ENCODE peak calls at places on chromosomes 6 and 20, in seven cellular contexts. One of them, this sample, is unnamed.
A peak's percentile ranks its signal among the peaks of the same experiment; 100 is the strongest.

GRCh38 chr20:1308702-1309095 is 20.2 kb downstream of the SDCBP2 start:
- DNase-seq in GM23338: no peak
- DNase-seq in RWPE2: no peak
- DNase-seq in cardiac fibroblast: no peak
- DNase-seq in HL-60: no peak
- DNase-seq in CD8-positive, alpha-beta T cell: no peak
- DNase-seq in transverse colon: no peak
- DNase-seq in this sample: no peak

GRCh38 chr6:4133941-4134838 is 1.2 kb downstream of the ECI2 start:
- DNase-seq in GM23338: peak; percentile 55
- DNase-seq in RWPE2: no peak
- DNase-seq in cardiac fibroblast: peak; percentile 18
- DNase-seq in HL-60: peak; percentile 18
- DNase-seq in CD8-positive, alpha-beta T cell: peak; percentile 22
- DNase-seq in transverse colon: peak; percentile 29
- DNase-seq in this sample: no peak

GRCh38 chr20:36579996-36580545 is 6.7 kb downstream of the TGIF2 start:
- DNase-seq in GM23338: no peak
- DNase-seq in RWPE2: no peak
- DNase-seq in cardiac fibroblast: peak; percentile 18
- DNase-seq in HL-60: no peak
- DNase-seq in CD8-positive, alpha-beta T cell: no peak
- DNase-seq in transverse colon: no peak
- DNase-seq in this sample: peak; percentile 15

GRCh38 chr20:642398-643174 is 10.4 kb downstream of the SRXN1 start:
- DNase-seq in GM23338: peak; percentile 75
- DNase-seq in RWPE2: no peak
- DNase-seq in cardiac fibroblast: no peak
- DNase-seq in HL-60: no peak
- DNase-seq in CD8-positive, alpha-beta T cell: no peak
- DNase-seq in transverse colon: no peak
- DNase-seq in this sample: no peak

GRCh38 chr20:19382371-19382770 is 169.9 kb downstream of the SLC24A3 start:
- DNase-seq in GM23338: no peak
- DNase-seq in RWPE2: no peak
- DNase-seq in cardiac fibroblast: no peak
- DNase-seq in HL-60: no peak
- DNase-seq in CD8-positive, alpha-beta T cell: no peak
- DNase-seq in transverse colon: no peak
- DNase-seq in this sample: no peak

GRCh38 chr6:7628479-7628878 is 38.5 kb downstream of the SNRNP48 start:
- DNase-seq in GM23338: no peak
- DNase-seq in RWPE2: no peak
- DNase-seq in cardiac fibroblast: peak; percentile 78
- DNase-seq in HL-60: no peak
- DNase-seq in CD8-positive, alpha-beta T cell: no peak
- DNase-seq in transverse colon: no peak
- DNase-seq in this sample: peak; percentile 54

GRCh38 chr20:13525225-13525940 is 113.3 kb downstream of the TASP1 start:
- DNase-seq in GM23338: no peak
- DNase-seq in RWPE2: no peak
- DNase-seq in cardiac fibroblast: peak; percentile 91
- DNase-seq in HL-60: no peak
- DNase-seq in CD8-positive, alpha-beta T cell: no peak
- DNase-seq in transverse colon: no peak
- DNase-seq in this sample: peak; percentile 88

GRCh38 chr6:113318553-113318952 is 538.6 kb upstream of the MARCKS start:
- DNase-seq in GM23338: no peak
- DNase-seq in RWPE2: no peak
- DNase-seq in cardiac fibroblast: peak; percentile 1
- DNase-seq in HL-60: no peak
- DNase-seq in CD8-positive, alpha-beta T cell: no peak
- DNase-seq in transverse colon: no peak
- DNase-seq in this sample: no peak

GRCh38 chr6:45697605-45698004 is 318.1 kb downstream of the CLIC5 start:
- DNase-seq in GM23338: no peak
- DNase-seq in RWPE2: peak; percentile 82
- DNase-seq in cardiac fibroblast: peak; percentile 98
- DNase-seq in HL-60: peak; percentile 88
- DNase-seq in CD8-positive, alpha-beta T cell: no peak
- DNase-seq in transverse colon: no peak
- DNase-seq in this sample: peak; percentile 99

GRCh38 chr6:131063028-131063763 is at the start of gene EPB41L2:
- DNase-seq in GM23338: peak; percentile 97
- DNase-seq in RWPE2: peak; percentile 86
- DNase-seq in cardiac fibroblast: peak; percentile 89
- DNase-seq in HL-60: peak; percentile 4
- DNase-seq in CD8-positive, alpha-beta T cell: peak; percentile 82
- DNase-seq in transverse colon: peak; percentile 92
- DNase-seq in this sample: peak; percentile 87

GRCh38 chr6:30572078-30572605 is 900 bp downstream of the ABCF1 start:
- DNase-seq in GM23338: no peak
- DNase-seq in RWPE2: no peak
- DNase-seq in cardiac fibroblast: no peak
- DNase-seq in HL-60: no peak
- DNase-seq in CD8-positive, alpha-beta T cell: no peak
- DNase-seq in transverse colon: no peak
- DNase-seq in this sample: no peak

GRCh38 chr6:21294144-21294543 is 299.4 kb upstream of the SOX4 start:
- DNase-seq in GM23338: no peak
- DNase-seq in RWPE2: no peak
- DNase-seq in cardiac fibroblast: no peak
- DNase-seq in HL-60: no peak
- DNase-seq in CD8-positive, alpha-beta T cell: no peak
- DNase-seq in transverse colon: no peak
- DNase-seq in this sample: no peak

GRCh38 chr6:42401605-42401935 is 50.2 kb downstream of the TRERF1 start:
- DNase-seq in GM23338: no peak
- DNase-seq in RWPE2: peak; percentile 70
- DNase-seq in cardiac fibroblast: no peak
- DNase-seq in HL-60: no peak
- DNase-seq in CD8-positive, alpha-beta T cell: no peak
- DNase-seq in transverse colon: peak; percentile 42
- DNase-seq in this sample: no peak

GRCh38 chr6:144922120-144922722 is 637.1 kb downstream of the UTRN start:
- DNase-seq in GM23338: no peak
- DNase-seq in RWPE2: no peak
- DNase-seq in cardiac fibroblast: peak; percentile 29
- DNase-seq in HL-60: no peak
- DNase-seq in CD8-positive, alpha-beta T cell: no peak
- DNase-seq in transverse colon: no peak
- DNase-seq in this sample: peak; percentile 93

GRCh38 chr6:14517536-14518105 is 400.0 kb downstream of the CD83 start:
- DNase-seq in GM23338: no peak
- DNase-seq in RWPE2: no peak
- DNase-seq in cardiac fibroblast: no peak
- DNase-seq in HL-60: no peak
- DNase-seq in CD8-positive, alpha-beta T cell: no peak
- DNase-seq in transverse colon: no peak
- DNase-seq in this sample: peak; percentile 85

GRCh38 chr6:129552413-129552812 is 157.6 kb downstream of the ARHGAP18 start:
- DNase-seq in GM23338: peak; percentile 8
- DNase-seq in RWPE2: no peak
- DNase-seq in cardiac fibroblast: no peak
- DNase-seq in HL-60: no peak
- DNase-seq in CD8-positive, alpha-beta T cell: no peak
- DNase-seq in transverse colon: no peak
- DNase-seq in this sample: no peak

GRCh38 chr6:106422551-106422950 is 62.0 kb downstream of the CRYBG1 start:
- DNase-seq in GM23338: no peak
- DNase-seq in RWPE2: no peak
- DNase-seq in cardiac fibroblast: peak; percentile 19
- DNase-seq in HL-60: no peak
- DNase-seq in CD8-positive, alpha-beta T cell: no peak
- DNase-seq in transverse colon: no peak
- DNase-seq in this sample: no peak

GRCh38 chr6:142927904-142928303 is 17.1 kb downstream of the HIVEP2 start:
- DNase-seq in GM23338: no peak
- DNase-seq in RWPE2: no peak
- DNase-seq in cardiac fibroblast: peak; percentile 49
- DNase-seq in HL-60: no peak
- DNase-seq in CD8-positive, alpha-beta T cell: peak; percentile 29
- DNase-seq in transverse colon: no peak
- DNase-seq in this sample: no peak

GRCh38 chr20:32040142-32040953 is 11.7 kb upstream of the HCK start:
- DNase-seq in GM23338: no peak
- DNase-seq in RWPE2: peak; percentile 79
- DNase-seq in cardiac fibroblast: no peak
- DNase-seq in HL-60: peak; percentile 95
- DNase-seq in CD8-positive, alpha-beta T cell: no peak
- DNase-seq in transverse colon: peak; percentile 30
- DNase-seq in this sample: no peak

GRCh38 chr6:168132531-168133184 is 53.6 kb upstream of the FRMD1 start:
- DNase-seq in GM23338: peak; percentile 88
- DNase-seq in RWPE2: no peak
- DNase-seq in cardiac fibroblast: peak; percentile 78
- DNase-seq in HL-60: no peak
- DNase-seq in CD8-positive, alpha-beta T cell: no peak
- DNase-seq in transverse colon: no peak
- DNase-seq in this sample: peak; percentile 55

GRCh38 chr20:46698788-46699187 is 9.5 kb upstream of the TP53RK start:
- DNase-seq in GM23338: peak; percentile 52
- DNase-seq in RWPE2: no peak
- DNase-seq in cardiac fibroblast: peak; percentile 22
- DNase-seq in HL-60: no peak
- DNase-seq in CD8-positive, alpha-beta T cell: no peak
- DNase-seq in transverse colon: no peak
- DNase-seq in this sample: no peak

GRCh38 chr6:90399970-90400369 is 103.3 kb upstream of the BACH2 start:
- DNase-seq in GM23338: no peak
- DNase-seq in RWPE2: no peak
- DNase-seq in cardiac fibroblast: no peak
- DNase-seq in HL-60: no peak
- DNase-seq in CD8-positive, alpha-beta T cell: no peak
- DNase-seq in transverse colon: no peak
- DNase-seq in this sample: no peak

GRCh38 chr20:22962567-22963439 is 72.3 kb upstream of the SSTR4 start:
- DNase-seq in GM23338: no peak
- DNase-seq in RWPE2: no peak
- DNase-seq in cardiac fibroblast: peak; percentile 34
- DNase-seq in HL-60: no peak
- DNase-seq in CD8-positive, alpha-beta T cell: no peak
- DNase-seq in transverse colon: no peak
- DNase-seq in this sample: no peak

GRCh38 chr20:33576432-33576883 is 85.7 kb upstream of the C20orf144 start:
- DNase-seq in GM23338: peak; percentile 28
- DNase-seq in RWPE2: no peak
- DNase-seq in cardiac fibroblast: no peak
- DNase-seq in HL-60: no peak
- DNase-seq in CD8-positive, alpha-beta T cell: no peak
- DNase-seq in transverse colon: no peak
- DNase-seq in this sample: no peak
- TF ChIP-seq CTCF in GM23338: peak; percentile 36
- TF ChIP-seq CTCF in RWPE2: peak; percentile 20
- TF ChIP-seq CTCF in cardiac fibroblast: no peak
- TF ChIP-seq CTCF in HL-60: no peak
- TF ChIP-seq CTCF in CD8-positive, alpha-beta T cell: no peak
- TF ChIP-seq CTCF in transverse colon: no peak
- TF ChIP-seq CTCF in this sample: no peak

GRCh38 chr6:2641044-2641673 is 109.6 kb downstream of the MYLK4 start:
- DNase-seq in GM23338: no peak
- DNase-seq in RWPE2: no peak
- DNase-seq in cardiac fibroblast: no peak
- DNase-seq in HL-60: no peak
- DNase-seq in CD8-positive, alpha-beta T cell: no peak
- DNase-seq in transverse colon: no peak
- DNase-seq in this sample: no peak
- H3K4me3 ChIP-seq in GM23338: no peak overlapping the region
- H3K4me3 ChIP-seq in RWPE2: no peak overlapping the region
- H3K4me3 ChIP-seq in cardiac fibroblast: no peak overlapping the region
- H3K4me3 ChIP-seq in HL-60: no peak overlapping the region
- H3K4me3 ChIP-seq in CD8-positive, alpha-beta T cell: no peak overlapping the region
- H3K4me3 ChIP-seq in transverse colon: no peak overlapping the region
- H3K4me3 ChIP-seq in this sample: no peak overlapping the region

GRCh38 chr6:154857529-154857928 is 124.3 kb downstream of the SCAF8 start:
- DNase-seq in GM23338: no peak
- DNase-seq in RWPE2: no peak
- DNase-seq in cardiac fibroblast: no peak
- DNase-seq in HL-60: no peak
- DNase-seq in CD8-positive, alpha-beta T cell: no peak
- DNase-seq in transverse colon: no peak
- DNase-seq in this sample: no peak
- TF ChIP-seq CTCF in GM23338: no peak
- TF ChIP-seq CTCF in RWPE2: no peak
- TF ChIP-seq CTCF in cardiac fibroblast: no peak
- TF ChIP-seq CTCF in HL-60: no peak
- TF ChIP-seq CTCF in CD8-positive, alpha-beta T cell: no peak
- TF ChIP-seq CTCF in transverse colon: no peak
- TF ChIP-seq CTCF in this sample: no peak

DNA sequence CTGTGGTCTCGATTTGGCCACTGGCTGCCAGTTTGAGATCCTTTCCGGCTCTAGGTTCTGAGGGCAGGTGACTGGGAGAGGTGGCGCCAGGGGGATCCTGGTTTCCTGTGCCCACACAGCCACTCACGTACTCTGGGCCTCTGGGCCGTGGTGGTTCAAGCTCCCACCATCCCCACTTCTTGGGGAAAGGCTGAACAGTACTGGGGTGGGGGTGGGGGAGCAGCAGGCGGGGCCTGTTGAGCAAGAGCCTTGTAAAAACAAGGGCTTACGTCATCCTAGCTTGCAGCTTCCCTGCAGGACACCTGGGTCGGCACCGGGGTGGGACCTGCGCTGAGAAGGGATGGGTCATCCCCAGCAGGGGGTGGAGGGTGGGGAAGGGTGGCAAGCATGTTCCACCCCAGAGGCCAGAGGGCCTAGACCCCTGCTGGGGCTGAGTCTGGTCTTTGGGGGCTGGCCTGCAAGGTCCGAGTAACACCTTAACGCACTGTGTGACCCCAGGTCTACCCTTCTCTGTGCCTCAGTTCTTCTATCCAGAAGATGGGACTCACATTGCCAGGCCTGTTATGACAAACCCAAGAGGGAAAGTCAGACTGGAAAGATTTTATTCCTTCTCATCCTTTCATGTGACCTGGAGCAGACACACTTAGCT is 3.1 kb upstream of the CEBPB start:
- DNase-seq in GM23338: peak; percentile 46
- DNase-seq in RWPE2: peak; percentile 92
- DNase-seq in cardiac fibroblast: peak; percentile 59
- DNase-seq in HL-60: peak; percentile 65
- DNase-seq in CD8-positive, alpha-beta T cell: no peak
- DNase-seq in transverse colon: peak; percentile 59
- DNase-seq in this sample: peak; percentile 44
- H3K4me3 ChIP-seq in GM23338: no peak overlapping the region
- H3K4me3 ChIP-seq in RWPE2: no peak overlapping the region
- H3K4me3 ChIP-seq in cardiac fibroblast: no peak overlapping the region
- H3K4me3 ChIP-seq in HL-60: no peak overlapping the region
- H3K4me3 ChIP-seq in CD8-positive, alpha-beta T cell: no peak overlapping the region
- H3K4me3 ChIP-seq in transverse colon: no peak overlapping the region
- H3K4me3 ChIP-seq in this sample: no peak overlapping the region

DNA sequence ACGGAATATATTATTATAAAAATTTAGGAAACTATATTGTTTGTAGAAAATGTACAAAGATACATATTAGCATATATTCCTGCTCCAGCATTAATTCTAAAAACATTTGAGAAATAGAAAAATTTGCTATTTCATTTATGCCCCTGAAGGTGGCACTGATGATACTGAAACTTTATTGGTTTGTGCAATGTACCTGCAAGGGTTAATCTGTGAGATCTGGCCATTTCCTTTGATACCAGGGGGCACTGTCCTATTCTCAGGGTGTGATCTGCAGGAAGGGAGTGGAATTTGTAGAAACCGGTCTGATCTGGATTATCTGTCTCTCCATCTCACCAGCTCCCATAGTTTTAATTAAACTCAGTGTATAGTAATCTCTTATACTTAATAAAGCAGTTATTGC is 625.1 kb upstream of the IMPG1 start:
- DNase-seq in GM23338: peak; percentile 67
- DNase-seq in RWPE2: no peak
- DNase-seq in cardiac fibroblast: peak; percentile 61
- DNase-seq in HL-60: no peak
- DNase-seq in CD8-positive, alpha-beta T cell: no peak
- DNase-seq in transverse colon: no peak
- DNase-seq in this sample: no peak
- TF ChIP-seq CTCF in GM23338: peak; percentile 44
- TF ChIP-seq CTCF in RWPE2: peak; percentile 48
- TF ChIP-seq CTCF in cardiac fibroblast: no peak
- TF ChIP-seq CTCF in HL-60: no peak
- TF ChIP-seq CTCF in CD8-positive, alpha-beta T cell: no peak
- TF ChIP-seq CTCF in transverse colon: no peak
- TF ChIP-seq CTCF in this sample: peak; percentile 34

This sample was measured in AG10803.